ENCODE peak calls at places on chromosomes 5 and 9, in four cellular contexts. One of them, this sample, is unnamed.

GRCh38 chr5:134139891-134140469 is 25.5 kb downstream of the TCF7 start:
- DNase-seq in GM19239: no peak
- DNase-seq in Ammon's horn: no peak
- DNase-seq in stimulated activated CD8-positive, alpha-beta memory T cell treated with anti-CD3 and anti-CD28 coated beads, Interleukin-12 subunit alpha, Interleukin-12 subunit beta, amount 100 ng/mL, for 4 hours: no peak
- DNase-seq in this sample: no peak

GRCh38 chr5:149005077-149005892 is 57.6 kb downstream of the SH3TC2 start:
- DNase-seq in GM19239: no peak
- DNase-seq in Ammon's horn: no peak
- DNase-seq in stimulated activated CD8-positive, alpha-beta memory T cell treated with anti-CD3 and anti-CD28 coated beads, Interleukin-12 subunit alpha, Interleukin-12 subunit beta, amount 100 ng/mL, for 4 hours: no peak
- DNase-seq in this sample: no peak

GRCh38 chr5:93578179-93578812 is 2.7 kb downstream of the NR2F1-AS1 start:
- DNase-seq in GM19239: no peak
- DNase-seq in Ammon's horn: no peak
- DNase-seq in stimulated activated CD8-positive, alpha-beta memory T cell treated with anti-CD3 and anti-CD28 coated beads, Interleukin-12 subunit alpha, Interleukin-12 subunit beta, amount 100 ng/mL, for 4 hours: no peak
- DNase-seq in this sample: peak

GRCh38 chr5:172788771-172789686 is 18.0 kb upstream of the DUSP1 start:
- DNase-seq in GM19239: no peak
- DNase-seq in Ammon's horn: no peak
- DNase-seq in stimulated activated CD8-positive, alpha-beta memory T cell treated with anti-CD3 and anti-CD28 coated beads, Interleukin-12 subunit alpha, Interleukin-12 subunit beta, amount 100 ng/mL, for 4 hours: no peak
- DNase-seq in this sample: peak

GRCh38 chr5:75566710-75567309 is 44.4 kb upstream of the ANKDD1B start:
- DNase-seq in GM19239: no peak
- DNase-seq in Ammon's horn: no peak
- DNase-seq in stimulated activated CD8-positive, alpha-beta memory T cell treated with anti-CD3 and anti-CD28 coated beads, Interleukin-12 subunit alpha, Interleukin-12 subunit beta, amount 100 ng/mL, for 4 hours: no peak
- DNase-seq in this sample: peak

GRCh38 chr5:2755371-2755715 is 3.9 kb upstream of the IRX2 start:
- DNase-seq in GM19239: no peak
- DNase-seq in Ammon's horn: no peak
- DNase-seq in stimulated activated CD8-positive, alpha-beta memory T cell treated with anti-CD3 and anti-CD28 coated beads, Interleukin-12 subunit alpha, Interleukin-12 subunit beta, amount 100 ng/mL, for 4 hours: no peak
- DNase-seq in this sample: no peak

GRCh38 chr5:125219710-125220109 is 473.3 kb upstream of the ZNF608 start:
- DNase-seq in GM19239: no peak
- DNase-seq in Ammon's horn: no peak
- DNase-seq in stimulated activated CD8-positive, alpha-beta memory T cell treated with anti-CD3 and anti-CD28 coated beads, Interleukin-12 subunit alpha, Interleukin-12 subunit beta, amount 100 ng/mL, for 4 hours: no peak
- DNase-seq in this sample: no peak

GRCh38 chr5:140642718-140643117 is 3.5 kb downstream of the TMCO6 start:
- DNase-seq in GM19239: no peak
- DNase-seq in Ammon's horn: no peak
- DNase-seq in stimulated activated CD8-positive, alpha-beta memory T cell treated with anti-CD3 and anti-CD28 coated beads, Interleukin-12 subunit alpha, Interleukin-12 subunit beta, amount 100 ng/mL, for 4 hours: no peak
- DNase-seq in this sample: peak

GRCh38 chr5:84290161-84290560 is 94.5 kb downstream of the EDIL3 start:
- DNase-seq in GM19239: no peak
- DNase-seq in Ammon's horn: peak
- DNase-seq in stimulated activated CD8-positive, alpha-beta memory T cell treated with anti-CD3 and anti-CD28 coated beads, Interleukin-12 subunit alpha, Interleukin-12 subunit beta, amount 100 ng/mL, for 4 hours: no peak
- DNase-seq in this sample: no peak

GRCh38 chr5:24401767-24402166 is 243.0 kb downstream of the CDH10 start:
- DNase-seq in GM19239: no peak
- DNase-seq in Ammon's horn: no peak
- DNase-seq in stimulated activated CD8-positive, alpha-beta memory T cell treated with anti-CD3 and anti-CD28 coated beads, Interleukin-12 subunit alpha, Interleukin-12 subunit beta, amount 100 ng/mL, for 4 hours: no peak
- DNase-seq in this sample: no peak

GRCh38 chr5:74903165-74903787 is 37.1 kb upstream of the FAM169A start:
- DNase-seq in GM19239: peak
- DNase-seq in Ammon's horn: peak
- DNase-seq in stimulated activated CD8-positive, alpha-beta memory T cell treated with anti-CD3 and anti-CD28 coated beads, Interleukin-12 subunit alpha, Interleukin-12 subunit beta, amount 100 ng/mL, for 4 hours: no peak
- DNase-seq in this sample: no peak

GRCh38 chr9:14417230-14417629 is 103.3 kb upstream of the NFIB start:
- DNase-seq in GM19239: no peak
- DNase-seq in Ammon's horn: no peak
- DNase-seq in stimulated activated CD8-positive, alpha-beta memory T cell treated with anti-CD3 and anti-CD28 coated beads, Interleukin-12 subunit alpha, Interleukin-12 subunit beta, amount 100 ng/mL, for 4 hours: no peak
- DNase-seq in this sample: no peak

GRCh38 chr5:98769256-98770157 is 4.0 kb upstream of the RGMB start:
- DNase-seq in GM19239: no peak
- DNase-seq in Ammon's horn: peak
- DNase-seq in stimulated activated CD8-positive, alpha-beta memory T cell treated with anti-CD3 and anti-CD28 coated beads, Interleukin-12 subunit alpha, Interleukin-12 subunit beta, amount 100 ng/mL, for 4 hours: peak
- DNase-seq in this sample: peak

GRCh38 chr5:100846722-100847121 is 56.4 kb downstream of the ST8SIA4 start:
- DNase-seq in GM19239: no peak
- DNase-seq in Ammon's horn: no peak
- DNase-seq in stimulated activated CD8-positive, alpha-beta memory T cell treated with anti-CD3 and anti-CD28 coated beads, Interleukin-12 subunit alpha, Interleukin-12 subunit beta, amount 100 ng/mL, for 4 hours: no peak
- DNase-seq in this sample: no peak

This sample was measured in AG08396.